ENCODE peak calls at places on chromosomes 12 and 14, in six cellular contexts. V is SJSA1, H is hippocampal formation, K is RWPE1, G is DMS79, Q is right lobe of liver. Y is an unnamed sample.

GRCh38 chr14:30541318-30541717 is 17.6 kb upstream of the G2E3 start:
- DNase-seq in G (no peak), V (no peak), Q (no peak), K (no peak), H (no peak), Y (no peak)

GRCh38 chr14:56633544-56633943 is 53.9 kb downstream of the TMEM260 start:
- DNase-seq in H (no peak), V (no peak), Q (no peak), G (no peak), K (no peak), Y (no peak)

GRCh38 chr12:113049976-113050742 is 6.4 kb upstream of the DTX1 start:
- DNase-seq in K (no peak), H (no peak), V (no peak), G (no peak), Q (no peak), Y (peak)

GRCh38 chr14:38862381-38862780 is 240.7 kb downstream of the SEC23A start:
- DNase-seq in V (no peak), K (no peak), Q (no peak), G (no peak), H (no peak), Y (no peak)

GRCh38 chr12:88743946-88744685 is 163.8 kb upstream of the KITLG start:
- DNase-seq in K (no peak), G (no peak), V (no peak), Q (no peak), H (no peak), Y (no peak)

GRCh38 chr12:40054554-40055226 is 51.2 kb downstream of the SLC2A13 start:
- DNase-seq in G (no peak), H (no peak), K (peak), V (no peak), Q (no peak), Y (no peak)

GRCh38 chr12:131283191-131283861 is 329.6 kb downstream of the ADGRD1 start:
- DNase-seq in V (no peak), H (no peak), Q (no peak), K (no peak), G (no peak), Y (no peak)

GRCh38 chr14:101521306-101521935 is 39.9 kb upstream of the DIO3 start:
- DNase-seq in K (no peak), G (no peak), Q (no peak), V (no peak), H (no peak), Y (no peak)

GRCh38 chr12:113136128-113136989 is 798 bp upstream of the RASAL1 start:
- DNase-seq in Q (no peak), K (no peak), V (no peak), H (peak), G (no peak), Y (no peak)

GRCh38 chr12:58455146-58455545 is 465.2 kb downstream of the LRIG3 start:
- DNase-seq in K (no peak), Q (no peak), V (no peak), H (no peak), G (no peak), Y (no peak)

GRCh38 chr14:96173646-96174475 is 30.8 kb upstream of the BDKRB2 start:
- DNase-seq in G (no peak), K (no peak), H (no peak), Q (no peak), V (no peak), Y (no peak)

GRCh38 chr14:49207451-49207850 is 378.7 kb downstream of the RPS29 start:
- DNase-seq in G (no peak), Q (no peak), K (no peak), V (no peak), H (no peak), Y (no peak)